ENCODE peak calls at places on chromosomes 11 and 22, in eight cellular contexts. O is NCI-H226; Q is mesothelial cell of epicardium; K is C1 segment of cervical spinal cord; I is NCI-H1436 treated with DMSO at 0.1 percent for 48 hours; M is activated CD4-positive, alpha-beta T cell treated with anti-CD3 and anti-CD28 coated beads, Interleukin-2, amount 50 U/mL, for 48 hours; N is CD8-positive, alpha-beta memory T cell; P is adipocyte. F is an unnamed sample.

GRCh38 chr11:10581481-10582019 is 13.1 kb upstream of the LYVE1 start:
- DNase-seq in O (no peak), Q (no peak), K (no peak), I (no peak), M (no peak), N (no peak), P (no peak), F (no peak)

GRCh38 chr11:125156346-125156745 is 8.2 kb upstream of the PKNOX2 start:
- DNase-seq in O (no peak), Q (no peak), K (no peak), I (no peak), M (no peak), N (no peak), P (no peak), F (no peak)

GRCh38 chr22:46202897-46203589 is 47.0 kb downstream of the CDPF1 start:
- DNase-seq in O (no peak), Q (no peak), K (no peak), I (no peak), M (no peak), N (no peak), P (no peak), F (no peak)

GRCh38 chr11:79121351-79121750 is 319.5 kb downstream of the TENM4 start:
- DNase-seq in O (no peak), Q (no peak), K (no peak), I (no peak), M (no peak), N (no peak), P (no peak), F (no peak)

GRCh38 chr11:62569611-62570010 is 4.1 kb downstream of the EEF1G start:
- DNase-seq in O (no peak), Q (no peak), K (no peak), I (no peak), M (no peak), N (no peak), P (no peak), F (no peak)

GRCh38 chr11:68950776-68951175 is 30.0 kb downstream of the MRGPRD start:
- DNase-seq in O (no peak), Q (no peak), K (no peak), I (no peak), M (no peak), N (no peak), P (no peak), F (no peak)

GRCh38 chr22:29268511-29269229 is 602 bp downstream of the EWSR1 start:
- DNase-seq in O (peak), Q (no peak), K (no peak), I (no peak), M (peak), N (peak), P (peak), F (no peak)

GRCh38 chr22:45204241-45204640 is 36.5 kb downstream of the KIAA0930 start:
- DNase-seq in O (no peak), Q (no peak), K (no peak), I (no peak), M (no peak), N (no peak), P (no peak), F (no peak)

GRCh38 chr11:5300246-5300645 is 1.5 kb downstream of the OR51B4 start:
- DNase-seq in O (peak), Q (no peak), K (no peak), I (no peak), M (no peak), N (no peak), P (peak), F (no peak)

GRCh38 chr22:24894998-24895397 is 51.5 kb downstream of the LHFPL7 start:
- DNase-seq in O (peak), Q (no peak), K (no peak), I (no peak), M (no peak), N (no peak), P (peak), F (no peak)

GRCh38 chr22:27377901-27378300 is 423.7 kb downstream of the MN1 start:
- DNase-seq in O (no peak), Q (no peak), K (no peak), I (no peak), M (no peak), N (no peak), P (peak), F (no peak)

GRCh38 chr11:105706025-105706530 is 96.2 kb downstream of the GRIA4 start:
- DNase-seq in O (no peak), Q (no peak), K (no peak), I (no peak), M (no peak), N (no peak), P (no peak), F (no peak)

GRCh38 chr11:72573380-72573949 is 100.8 kb downstream of the PDE2A start:
- DNase-seq in O (no peak), Q (no peak), K (no peak), I (peak), M (peak), N (no peak), P (peak), F (no peak)

GRCh38 chr22:30575011-30575671 is 676 bp upstream of the GAL3ST1 start:
- DNase-seq in O (peak), Q (no peak), K (peak), I (no peak), M (no peak), N (no peak), P (no peak), F (no peak)